ENCODE peak calls at places on chromosomes 12 and 14, in six cellular contexts. S is K562, W is H1, Q is SK-N-SH, C is GM12878, X is HepG2. I is an unnamed sample.

GRCh38 chr12:623172-623864 is 39.9 kb downstream of the NINJ2 start:
- DNase-seq in S (peak; percentile 21), W (no peak), Q (no peak), C (no peak), X (no peak), I (no peak)

GRCh38 chr12:70849265-70849960 is 71.1 kb downstream of the PTPRR start:
- DNase-seq in S (no peak), W (no peak), Q (peak; percentile 5), C (no peak), X (peak; percentile 2), I (peak; percentile 9)

GRCh38 chr12:85076688-85077430 is 40.7 kb downstream of the LRRIQ1 start:
- DNase-seq in S (no peak), W (no peak), Q (peak; percentile 12), C (no peak), X (peak; percentile 43), I (peak; percentile 82)

GRCh38 chr12:51683763-51684357 is 92.8 kb downstream of the SCN8A start:
- DNase-seq in S (no peak), W (no peak), Q (no peak), C (no peak), X (no peak), I (no peak)

GRCh38 chr14:99671230-99672224 is 12.6 kb upstream of the CYP46A1 start:
- DNase-seq in S (no peak), W (no peak), Q (no peak), C (no peak), X (peak; percentile 61), I (no peak)

GRCh38 chr12:121937654-121938053 is 19.3 kb downstream of the CFAP251 start:
- DNase-seq in S (no peak), W (no peak), Q (no peak), C (no peak), X (no peak), I (no peak)

GRCh38 chr12:116803018-116803736 is 65.1 kb downstream of the RNFT2 start:
- DNase-seq in S (no peak), W (no peak), Q (no peak), C (no peak), X (no peak), I (no peak)

GRCh38 chr12:121033625-121034349 is 5.3 kb downstream of the OASL start:
- DNase-seq in S (no peak), W (no peak), Q (no peak), C (peak; percentile 38), X (no peak), I (peak; percentile 60)

GRCh38 chr14:51157012-51157411 is 62.1 kb upstream of the TRIM9 start:
- DNase-seq in S (no peak), W (no peak), Q (peak; percentile 25), C (no peak), X (peak; percentile 10), I (peak; percentile 22)

GRCh38 chr12:93302331-93303229 is 75.1 kb upstream of the NUDT4 start:
- DNase-seq in S (peak; percentile 37), W (no peak), Q (no peak), C (no peak), X (no peak), I (no peak)

GRCh38 chr14:74571441-74571841 is 40.6 kb downstream of the LTBP2 start:
- DNase-seq in S (no peak), W (no peak), Q (no peak), C (no peak), X (no peak), I (no peak)

GRCh38 chr12:108133482-108133881 is 4.4 kb downstream of the WSCD2 start:
- DNase-seq in S (no peak), W (no peak), Q (no peak), C (no peak), X (no peak), I (no peak)
- TF ChIP-seq CHD2 in S (no peak), W (no peak), Q (no peak), C (no peak), X (no peak), I (no peak)

GRCh38 chr14:35349966-35350365 is 54.6 kb downstream of the NFKBIA start:
- DNase-seq in S (no peak), W (no peak), Q (no peak), C (no peak), X (no peak), I (no peak)
- TF ChIP-seq CHD2 in S (no peak), W (no peak), Q (no peak), C (no peak), X (no peak), I (no peak)

DNA sequence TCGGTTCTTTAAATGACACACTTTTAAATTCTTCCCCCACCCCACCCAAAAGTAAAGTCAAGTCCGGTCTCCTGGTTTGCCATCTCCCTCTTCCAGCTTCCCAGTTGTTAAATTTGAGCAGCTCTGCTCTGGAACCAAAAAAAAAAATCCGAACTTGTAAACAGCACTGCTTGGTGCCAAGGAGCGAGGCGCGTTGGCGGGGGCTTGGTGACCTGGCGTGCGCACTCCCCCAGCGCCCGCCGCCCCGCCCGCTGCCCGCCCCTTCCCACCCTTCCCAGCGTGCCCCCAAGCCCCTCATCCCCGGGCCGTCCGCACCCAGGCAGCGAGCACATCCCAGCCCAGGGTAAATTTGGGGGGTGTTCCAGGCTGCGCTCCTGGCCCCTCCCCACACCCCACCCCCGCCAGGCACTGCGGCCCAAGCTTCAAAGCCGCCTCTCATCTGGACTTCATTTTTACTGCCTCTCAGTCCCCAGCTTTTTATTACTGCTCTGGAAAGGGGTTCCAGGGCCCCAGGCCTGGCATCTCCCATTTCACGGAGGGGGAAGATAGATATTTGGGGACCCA is 11.6 kb upstream of the ITGB7 start:
- DNase-seq in S (no peak), W (no peak), Q (no peak), C (no peak), X (no peak), I (no peak)
- TF ChIP-seq CHD2 in S (no peak), W (no peak), Q (no peak), C (no peak), X (no peak), I (no peak)

GRCh38 chr12:132152411-132152821 is 8.2 kb downstream of the NOC4L start:
- DNase-seq in S (no peak), W (no peak), Q (no peak), C (no peak), X (no peak), I (no peak)
- TF ChIP-seq CHD2 in S (no peak), W (no peak), Q (no peak), C (no peak), X (no peak), I (no peak)

DNA sequence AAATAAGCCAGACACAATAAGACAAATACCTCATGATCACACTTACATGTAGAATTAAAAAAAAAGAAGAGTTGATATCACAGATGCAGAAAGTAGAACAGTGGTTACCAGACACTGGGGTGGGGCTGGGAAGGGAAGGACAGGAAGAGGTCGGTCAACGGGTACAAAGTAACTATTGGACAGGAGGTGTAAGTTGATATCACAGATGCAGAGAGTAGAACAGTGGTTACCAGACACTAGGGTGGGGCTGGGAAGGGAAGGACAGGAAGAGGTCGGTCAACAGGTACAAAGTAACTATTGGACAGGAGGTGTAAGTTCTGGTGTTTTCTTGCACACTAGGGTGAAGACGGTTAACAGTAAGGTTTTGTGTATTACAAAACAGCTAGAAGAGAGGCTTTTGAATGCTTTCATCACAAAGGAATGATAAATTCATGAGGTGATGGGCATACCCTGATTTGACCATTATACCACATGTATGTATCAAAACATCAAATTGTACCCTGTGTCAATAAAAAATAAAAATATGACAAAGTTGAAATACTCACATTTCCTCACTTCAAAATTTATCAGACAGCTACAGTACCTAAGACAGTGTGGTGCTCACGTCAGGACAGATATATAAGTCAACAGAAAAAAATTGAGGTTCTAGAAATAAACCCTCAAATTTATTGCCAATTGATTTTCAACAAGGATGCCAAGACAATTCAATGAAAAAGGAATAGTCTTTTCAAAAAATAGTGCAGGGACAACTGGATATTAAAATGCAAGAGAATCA is 32.8 kb downstream of the GALC start:
- DNase-seq in S (no peak), W (no peak), Q (no peak), C (no peak), X (no peak), I (no peak)
- TF ChIP-seq CHD2 in S (no peak), W (no peak), Q (no peak), C (no peak), X (no peak), I (no peak)

DNA sequence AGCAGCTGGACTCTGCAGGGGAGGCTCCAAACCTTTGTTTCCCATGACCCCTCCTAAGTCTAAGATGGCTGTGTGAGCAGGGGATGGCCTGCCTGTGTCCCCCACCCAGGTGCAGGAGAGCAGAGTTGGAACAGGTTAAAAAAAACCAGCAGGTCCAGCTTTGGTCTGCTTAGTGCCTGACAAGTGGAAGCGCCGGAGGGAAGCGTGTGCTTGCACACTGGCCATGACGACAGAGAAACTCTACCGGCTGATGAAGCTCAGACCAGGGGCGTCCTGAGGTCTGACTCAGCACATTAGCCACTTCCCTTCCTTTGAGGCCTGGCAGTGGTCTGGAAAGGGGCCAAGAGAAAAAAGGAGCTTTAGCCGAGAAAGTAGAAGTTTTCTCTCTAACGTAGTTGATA is 280.1 kb downstream of the VRK1 start:
- DNase-seq in S (peak; percentile 48), W (no peak), Q (peak; percentile 37), C (peak; percentile 30), X (no peak), I (no peak)
- TF ChIP-seq CHD2 in S (no peak), W (no peak), Q (no peak), C (no peak), X (no peak), I (no peak)

I was measured in A549.